ENCODE peak calls at places on chromosomes 3 and 15, in five cellular contexts. One of them, this sample, is unnamed.

GRCh38 chr15:67690936-67691335 is 134.4 kb upstream of the SKOR1 start:
- ATAC-seq in activated T-cell treated with anti-CD3 and anti-CD28 coated beads, Interleukin-2, amount 50 U/mL, for 4 hours: no peak
- ATAC-seq in central memory CD8-positive, alpha-beta T cell: no peak
- ATAC-seq in activated CD8-positive, alpha-beta T cell treated with anti-CD3 and anti-CD28 coated beads for 36 hours: no peak
- ATAC-seq in mucosa of descending colon: no peak
- ATAC-seq in this sample: no peak

GRCh38 chr15:92377083-92377789 is 16.4 kb upstream of the ST8SIA2 start:
- ATAC-seq in activated CD8-positive, alpha-beta T cell treated with anti-CD3 and anti-CD28 coated beads for 36 hours: no peak
- ATAC-seq in mucosa of descending colon: no peak
- ATAC-seq in activated T-cell treated with anti-CD3 and anti-CD28 coated beads, Interleukin-2, amount 50 U/mL, for 4 hours: no peak
- ATAC-seq in central memory CD8-positive, alpha-beta T cell: no peak
- ATAC-seq in this sample: peak; percentile 51

GRCh38 chr3:7487763-7488162 is 626.8 kb downstream of the GRM7 start:
- ATAC-seq in mucosa of descending colon: no peak
- ATAC-seq in central memory CD8-positive, alpha-beta T cell: no peak
- ATAC-seq in activated CD8-positive, alpha-beta T cell treated with anti-CD3 and anti-CD28 coated beads for 36 hours: no peak
- ATAC-seq in activated T-cell treated with anti-CD3 and anti-CD28 coated beads, Interleukin-2, amount 50 U/mL, for 4 hours: no peak
- ATAC-seq in this sample: no peak

GRCh38 chr3:50257990-50258389 is 11.0 kb upstream of the SEMA3B start:
- ATAC-seq in mucosa of descending colon: no peak
- ATAC-seq in central memory CD8-positive, alpha-beta T cell: no peak
- ATAC-seq in activated T-cell treated with anti-CD3 and anti-CD28 coated beads, Interleukin-2, amount 50 U/mL, for 4 hours: no peak
- ATAC-seq in activated CD8-positive, alpha-beta T cell treated with anti-CD3 and anti-CD28 coated beads for 36 hours: no peak
- ATAC-seq in this sample: no peak

GRCh38 chr3:127787071-127787490 is 35.2 kb downstream of the MGLL start:
- ATAC-seq in central memory CD8-positive, alpha-beta T cell: no peak
- ATAC-seq in mucosa of descending colon: no peak
- ATAC-seq in activated T-cell treated with anti-CD3 and anti-CD28 coated beads, Interleukin-2, amount 50 U/mL, for 4 hours: no peak
- ATAC-seq in activated CD8-positive, alpha-beta T cell treated with anti-CD3 and anti-CD28 coated beads for 36 hours: no peak
- ATAC-seq in this sample: no peak

GRCh38 chr3:186705882-186706780 is 11.0 kb upstream of the KNG1 start:
- ATAC-seq in activated CD8-positive, alpha-beta T cell treated with anti-CD3 and anti-CD28 coated beads for 36 hours: peak; percentile 100
- ATAC-seq in central memory CD8-positive, alpha-beta T cell: peak; percentile 82
- ATAC-seq in mucosa of descending colon: no peak
- ATAC-seq in activated T-cell treated with anti-CD3 and anti-CD28 coated beads, Interleukin-2, amount 50 U/mL, for 4 hours: peak; percentile 93
- ATAC-seq in this sample: no peak

GRCh38 chr15:47523669-47524068 is 193.6 kb upstream of the SEMA6D start:
- ATAC-seq in mucosa of descending colon: no peak
- ATAC-seq in activated T-cell treated with anti-CD3 and anti-CD28 coated beads, Interleukin-2, amount 50 U/mL, for 4 hours: no peak
- ATAC-seq in central memory CD8-positive, alpha-beta T cell: no peak
- ATAC-seq in activated CD8-positive, alpha-beta T cell treated with anti-CD3 and anti-CD28 coated beads for 36 hours: no peak
- ATAC-seq in this sample: no peak

GRCh38 chr15:99253381-99254090 is 2.3 kb downstream of the LRRC28 start:
- ATAC-seq in activated CD8-positive, alpha-beta T cell treated with anti-CD3 and anti-CD28 coated beads for 36 hours: no peak
- ATAC-seq in activated T-cell treated with anti-CD3 and anti-CD28 coated beads, Interleukin-2, amount 50 U/mL, for 4 hours: no peak
- ATAC-seq in mucosa of descending colon: no peak
- ATAC-seq in central memory CD8-positive, alpha-beta T cell: no peak
- ATAC-seq in this sample: no peak

GRCh38 chr15:51865291-51865690 is 35.8 kb downstream of the TMOD3 start:
- ATAC-seq in mucosa of descending colon: no peak
- ATAC-seq in central memory CD8-positive, alpha-beta T cell: no peak
- ATAC-seq in activated CD8-positive, alpha-beta T cell treated with anti-CD3 and anti-CD28 coated beads for 36 hours: no peak
- ATAC-seq in activated T-cell treated with anti-CD3 and anti-CD28 coated beads, Interleukin-2, amount 50 U/mL, for 4 hours: no peak
- ATAC-seq in this sample: no peak

This sample was measured in esophagus mucosa.